ENCODE peak calls at places on chromosomes 16 and 17, in ten cellular contexts. One of them, this sample, is unnamed.

GRCh38 chr16:29148867-29149272 is 164.0 kb downstream of the LAT start:
- DNase-seq in upper lobe of left lung: peak; percentile 75
- DNase-seq in sigmoid colon: no peak
- DNase-seq in ovary: peak; percentile 27
- DNase-seq in A549: no peak
- DNase-seq in stomach: peak; percentile 49
- DNase-seq in SK-N-SH: no peak
- DNase-seq in transverse colon: peak; percentile 60
- DNase-seq in tibial nerve: no peak
- DNase-seq in GM12878: no peak
- DNase-seq in this sample: no peak

GRCh38 chr17:80965606-80966005 is 26.0 kb upstream of the CHMP6 start:
- DNase-seq in tibial nerve: no peak
- DNase-seq in SK-N-SH: no peak
- DNase-seq in ovary: peak; percentile 19
- DNase-seq in GM12878: no peak
- DNase-seq in stomach: no peak
- DNase-seq in upper lobe of left lung: no peak
- DNase-seq in sigmoid colon: no peak
- DNase-seq in transverse colon: no peak
- DNase-seq in A549: no peak
- DNase-seq in this sample: no peak

GRCh38 chr17:33778505-33779398 is 476.3 kb upstream of the CCL2 start:
- DNase-seq in ovary: no peak
- DNase-seq in A549: peak; percentile 77
- DNase-seq in GM12878: peak; percentile 2
- DNase-seq in transverse colon: peak; percentile 30
- DNase-seq in stomach: peak; percentile 28
- DNase-seq in tibial nerve: peak; percentile 26
- DNase-seq in sigmoid colon: no peak
- DNase-seq in upper lobe of left lung: peak; percentile 37
- DNase-seq in SK-N-SH: peak; percentile 57
- DNase-seq in this sample: no peak

GRCh38 chr16:1535391-1536291 is 2.2 kb downstream of the TMEM204 start:
- DNase-seq in A549: no peak
- DNase-seq in SK-N-SH: no peak
- DNase-seq in tibial nerve: no peak
- DNase-seq in GM12878: no peak
- DNase-seq in stomach: no peak
- DNase-seq in upper lobe of left lung: no peak
- DNase-seq in sigmoid colon: no peak
- DNase-seq in ovary: no peak
- DNase-seq in transverse colon: no peak
- DNase-seq in this sample: no peak

GRCh38 chr17:82812601-82813000 is 27.2 kb downstream of the ZNF750 start:
- DNase-seq in sigmoid colon: no peak
- DNase-seq in stomach: no peak
- DNase-seq in tibial nerve: no peak
- DNase-seq in ovary: peak; percentile 6
- DNase-seq in SK-N-SH: no peak
- DNase-seq in upper lobe of left lung: no peak
- DNase-seq in A549: no peak
- DNase-seq in GM12878: no peak
- DNase-seq in transverse colon: no peak
- DNase-seq in this sample: no peak

GRCh38 chr17:73956595-73957465 is 246.6 kb upstream of the RPL38 start:
- DNase-seq in sigmoid colon: no peak
- DNase-seq in SK-N-SH: peak; percentile 89
- DNase-seq in transverse colon: peak; percentile 69
- DNase-seq in tibial nerve: no peak
- DNase-seq in stomach: peak; percentile 59
- DNase-seq in GM12878: no peak
- DNase-seq in A549: peak; percentile 78
- DNase-seq in upper lobe of left lung: peak; percentile 36
- DNase-seq in ovary: no peak
- DNase-seq in this sample: no peak

GRCh38 chr17:37327341-37328090 is 48.3 kb upstream of the C17orf78 start:
- DNase-seq in upper lobe of left lung: no peak
- DNase-seq in ovary: no peak
- DNase-seq in sigmoid colon: no peak
- DNase-seq in tibial nerve: no peak
- DNase-seq in stomach: no peak
- DNase-seq in GM12878: no peak
- DNase-seq in A549: peak; percentile 38
- DNase-seq in transverse colon: no peak
- DNase-seq in SK-N-SH: no peak
- DNase-seq in this sample: no peak

GRCh38 chr16:1089822-1090619 is 6.0 kb downstream of the C1QTNF8 start:
- DNase-seq in GM12878: no peak
- DNase-seq in stomach: peak; percentile 78
- DNase-seq in tibial nerve: no peak
- DNase-seq in SK-N-SH: no peak
- DNase-seq in A549: peak; percentile 79
- DNase-seq in sigmoid colon: no peak
- DNase-seq in ovary: no peak
- DNase-seq in transverse colon: peak; percentile 93
- DNase-seq in upper lobe of left lung: no peak
- DNase-seq in this sample: no peak

GRCh38 chr17:58806046-58806445 is 50.4 kb downstream of the PPM1E start:
- DNase-seq in tibial nerve: no peak
- DNase-seq in sigmoid colon: no peak
- DNase-seq in ovary: no peak
- DNase-seq in GM12878: no peak
- DNase-seq in A549: no peak
- DNase-seq in SK-N-SH: no peak
- DNase-seq in upper lobe of left lung: no peak
- DNase-seq in transverse colon: no peak
- DNase-seq in stomach: no peak
- DNase-seq in this sample: no peak

GRCh38 chr17:58808609-58809563 is 53.2 kb downstream of the PPM1E start:
- DNase-seq in GM12878: no peak
- DNase-seq in SK-N-SH: no peak
- DNase-seq in tibial nerve: no peak
- DNase-seq in sigmoid colon: no peak
- DNase-seq in A549: no peak
- DNase-seq in ovary: no peak
- DNase-seq in upper lobe of left lung: no peak
- DNase-seq in transverse colon: no peak
- DNase-seq in stomach: no peak
- DNase-seq in this sample: no peak

GRCh38 chr17:58811301-58811700 is 55.6 kb downstream of the PPM1E start:
- DNase-seq in SK-N-SH: no peak
- DNase-seq in transverse colon: no peak
- DNase-seq in GM12878: no peak
- DNase-seq in tibial nerve: no peak
- DNase-seq in sigmoid colon: no peak
- DNase-seq in A549: no peak
- DNase-seq in upper lobe of left lung: no peak
- DNase-seq in ovary: no peak
- DNase-seq in stomach: no peak
- DNase-seq in this sample: no peak

GRCh38 chr17:58813712-58814111 is 58.1 kb downstream of the PPM1E start:
- DNase-seq in upper lobe of left lung: no peak
- DNase-seq in transverse colon: no peak
- DNase-seq in sigmoid colon: no peak
- DNase-seq in tibial nerve: no peak
- DNase-seq in SK-N-SH: no peak
- DNase-seq in stomach: no peak
- DNase-seq in A549: no peak
- DNase-seq in ovary: no peak
- DNase-seq in GM12878: no peak
- DNase-seq in this sample: no peak

DNA sequence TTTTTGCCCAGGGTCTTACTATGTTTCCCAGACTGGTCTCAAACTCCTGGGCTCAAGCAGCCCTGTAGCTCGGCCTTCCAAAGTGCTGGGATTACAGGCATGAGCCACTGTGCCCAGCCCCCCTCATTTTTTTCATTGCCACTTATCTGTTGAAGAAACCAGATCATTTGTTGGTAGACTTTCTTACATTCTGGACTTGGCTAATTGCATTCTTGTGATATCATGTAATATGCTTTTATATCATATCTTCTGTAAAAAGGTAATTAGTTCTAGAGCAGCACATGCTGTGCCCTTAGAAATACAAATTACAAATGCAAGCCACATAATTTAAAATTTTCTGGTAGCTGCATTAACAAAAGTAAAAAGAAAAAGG is 53.9 kb downstream of the PPM1E start:
- DNase-seq in ovary: no peak
- DNase-seq in stomach: no peak
- DNase-seq in GM12878: no peak
- DNase-seq in sigmoid colon: no peak
- DNase-seq in upper lobe of left lung: no peak
- DNase-seq in SK-N-SH: no peak
- DNase-seq in tibial nerve: no peak
- DNase-seq in transverse colon: no peak
- DNase-seq in A549: no peak
- DNase-seq in this sample: no peak
- TF ChIP-seq EP300 in ovary: no peak
- TF ChIP-seq EP300 in stomach: no peak
- TF ChIP-seq EP300 in GM12878: no peak
- TF ChIP-seq EP300 in sigmoid colon: no peak
- TF ChIP-seq EP300 in upper lobe of left lung: no peak
- TF ChIP-seq EP300 in SK-N-SH: no peak
- TF ChIP-seq EP300 in tibial nerve: no peak
- TF ChIP-seq EP300 in transverse colon: no peak
- TF ChIP-seq EP300 in A549: no peak
- TF ChIP-seq EP300 in this sample: no peak

DNA sequence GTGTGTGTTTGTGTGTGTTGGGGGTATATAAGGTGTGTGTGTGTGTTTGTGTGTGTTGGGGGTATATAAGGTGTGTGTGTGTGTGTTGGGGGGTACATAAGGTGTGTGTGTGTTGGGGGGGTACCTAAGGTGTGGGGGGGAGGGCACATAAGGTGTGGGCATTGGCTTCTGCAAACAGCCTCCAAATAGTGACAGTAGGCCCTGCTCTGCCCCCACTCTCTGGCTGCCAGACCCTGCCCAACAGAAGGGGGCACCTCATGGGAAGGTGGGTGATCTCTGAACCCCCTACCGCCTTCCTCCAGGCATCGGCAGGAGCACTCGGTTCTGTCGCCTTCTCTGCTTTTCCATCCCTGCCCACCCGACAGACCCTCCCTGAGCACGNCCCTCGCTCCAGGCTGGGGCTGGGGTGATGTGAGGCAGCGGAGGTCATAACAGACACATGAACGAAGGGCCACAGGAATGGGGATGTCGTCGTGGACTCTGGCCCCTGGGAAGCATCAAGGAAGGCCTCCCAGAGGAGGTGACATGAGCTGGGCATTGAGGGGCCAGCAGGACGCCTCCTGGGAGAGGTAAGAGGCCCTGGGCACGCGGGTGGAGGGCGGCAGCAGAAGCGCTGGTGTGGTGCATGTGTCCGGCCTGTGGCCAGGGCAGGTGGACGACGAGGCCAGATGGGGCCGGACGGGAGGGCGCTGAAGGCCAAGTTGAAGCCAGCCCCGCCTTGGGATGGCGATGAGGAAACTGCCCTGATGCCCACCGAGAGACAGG is 136.6 kb upstream of the RPH3AL start:
- DNase-seq in tibial nerve: no peak
- DNase-seq in transverse colon: no peak
- DNase-seq in stomach: no peak
- DNase-seq in ovary: no peak
- DNase-seq in SK-N-SH: peak; percentile 67
- DNase-seq in upper lobe of left lung: no peak
- DNase-seq in GM12878: no peak
- DNase-seq in sigmoid colon: no peak
- DNase-seq in A549: peak; percentile 86
- DNase-seq in this sample: no peak
- TF ChIP-seq EP300 in tibial nerve: no peak
- TF ChIP-seq EP300 in transverse colon: no peak
- TF ChIP-seq EP300 in stomach: no peak
- TF ChIP-seq EP300 in ovary: no peak
- TF ChIP-seq EP300 in SK-N-SH: no peak
- TF ChIP-seq EP300 in upper lobe of left lung: no peak
- TF ChIP-seq EP300 in GM12878: no peak
- TF ChIP-seq EP300 in sigmoid colon: no peak
- TF ChIP-seq EP300 in A549: no peak
- TF ChIP-seq EP300 in this sample: no peak

GRCh38 chr16:24504467-24505345 is 34.7 kb upstream of the RBBP6 start:
- DNase-seq in tibial nerve: no peak
- DNase-seq in upper lobe of left lung: peak; percentile 33
- DNase-seq in transverse colon: peak; percentile 38
- DNase-seq in stomach: peak; percentile 38
- DNase-seq in GM12878: peak; percentile 17
- DNase-seq in A549: peak; percentile 74
- DNase-seq in ovary: no peak
- DNase-seq in sigmoid colon: peak; percentile 66
- DNase-seq in SK-N-SH: peak; percentile 64
- DNase-seq in this sample: no peak

GRCh38 chr16:24507959-24508358 is 31.4 kb upstream of the RBBP6 start:
- DNase-seq in A549: no peak
- DNase-seq in stomach: no peak
- DNase-seq in GM12878: no peak
- DNase-seq in tibial nerve: no peak
- DNase-seq in SK-N-SH: no peak
- DNase-seq in transverse colon: no peak
- DNase-seq in ovary: no peak
- DNase-seq in sigmoid colon: no peak
- DNase-seq in upper lobe of left lung: no peak
- DNase-seq in this sample: no peak

GRCh38 chr16:24508614-24509013 is 30.8 kb upstream of the RBBP6 start:
- DNase-seq in sigmoid colon: no peak
- DNase-seq in SK-N-SH: no peak
- DNase-seq in upper lobe of left lung: no peak
- DNase-seq in GM12878: no peak
- DNase-seq in transverse colon: no peak
- DNase-seq in A549: no peak
- DNase-seq in ovary: no peak
- DNase-seq in tibial nerve: no peak
- DNase-seq in stomach: no peak
- DNase-seq in this sample: no peak

GRCh38 chr16:24509536-24509935 is 29.8 kb upstream of the RBBP6 start:
- DNase-seq in stomach: no peak
- DNase-seq in tibial nerve: no peak
- DNase-seq in sigmoid colon: no peak
- DNase-seq in SK-N-SH: no peak
- DNase-seq in ovary: no peak
- DNase-seq in GM12878: no peak
- DNase-seq in transverse colon: no peak
- DNase-seq in upper lobe of left lung: no peak
- DNase-seq in A549: no peak
- DNase-seq in this sample: no peak

DNA sequence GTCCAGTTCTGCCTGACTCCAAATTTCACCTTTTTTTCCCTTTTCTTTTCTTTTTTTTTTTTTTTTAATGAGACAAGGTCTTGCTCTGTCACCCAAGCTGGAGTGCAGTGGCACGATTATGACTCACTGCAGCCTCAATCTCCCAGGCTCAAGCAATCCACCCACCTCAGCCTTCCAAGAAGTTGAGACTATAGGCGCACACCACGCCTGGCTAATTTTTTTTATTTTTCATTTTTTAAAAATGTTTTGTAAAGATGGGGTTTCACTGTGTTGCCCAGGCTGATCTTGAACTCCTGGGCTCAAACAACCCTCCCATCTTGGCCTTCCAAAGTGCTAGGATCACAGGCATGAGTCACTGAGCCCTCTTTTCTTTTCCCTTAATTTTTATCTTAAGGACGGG is 33.4 kb upstream of the RBBP6 start:
- DNase-seq in SK-N-SH: no peak
- DNase-seq in ovary: no peak
- DNase-seq in upper lobe of left lung: no peak
- DNase-seq in A549: no peak
- DNase-seq in transverse colon: no peak
- DNase-seq in GM12878: no peak
- DNase-seq in stomach: no peak
- DNase-seq in tibial nerve: no peak
- DNase-seq in sigmoid colon: no peak
- DNase-seq in this sample: no peak
- TF ChIP-seq EP300 in SK-N-SH: no peak
- TF ChIP-seq EP300 in ovary: no peak
- TF ChIP-seq EP300 in upper lobe of left lung: no peak
- TF ChIP-seq EP300 in A549: no peak
- TF ChIP-seq EP300 in transverse colon: no peak
- TF ChIP-seq EP300 in GM12878: no peak
- TF ChIP-seq EP300 in stomach: no peak
- TF ChIP-seq EP300 in tibial nerve: no peak
- TF ChIP-seq EP300 in sigmoid colon: no peak
- TF ChIP-seq EP300 in this sample: no peak

GRCh38 chr17:48592592-48592991 is 987 bp downstream of the HOXB5 start:
- DNase-seq in GM12878: no peak
- DNase-seq in sigmoid colon: no peak
- DNase-seq in stomach: no peak
- DNase-seq in A549: no peak
- DNase-seq in ovary: no peak
- DNase-seq in upper lobe of left lung: no peak
- DNase-seq in transverse colon: no peak
- DNase-seq in tibial nerve: no peak
- DNase-seq in SK-N-SH: no peak
- DNase-seq in this sample: no peak

GRCh38 chr17:48591435-48592077 is 1.5 kb upstream of the HOXB3 start:
- DNase-seq in GM12878: no peak
- DNase-seq in sigmoid colon: no peak
- DNase-seq in SK-N-SH: no peak
- DNase-seq in ovary: no peak
- DNase-seq in tibial nerve: no peak
- DNase-seq in transverse colon: no peak
- DNase-seq in upper lobe of left lung: no peak
- DNase-seq in A549: no peak
- DNase-seq in stomach: no peak
- DNase-seq in this sample: no peak

GRCh38 chr17:48593126-48593829 is at the start of gene HOXB5:
- DNase-seq in transverse colon: no peak
- DNase-seq in stomach: no peak
- DNase-seq in upper lobe of left lung: no peak
- DNase-seq in tibial nerve: no peak
- DNase-seq in sigmoid colon: no peak
- DNase-seq in GM12878: no peak
- DNase-seq in A549: no peak
- DNase-seq in ovary: no peak
- DNase-seq in SK-N-SH: no peak
- DNase-seq in this sample: no peak

GRCh38 chr17:48590603-48591161 is 641 bp upstream of the HOXB3 start:
- DNase-seq in transverse colon: no peak
- DNase-seq in GM12878: no peak
- DNase-seq in tibial nerve: no peak
- DNase-seq in sigmoid colon: no peak
- DNase-seq in SK-N-SH: no peak
- DNase-seq in upper lobe of left lung: no peak
- DNase-seq in ovary: no peak
- DNase-seq in stomach: no peak
- DNase-seq in A549: no peak
- DNase-seq in this sample: no peak

GRCh38 chr17:48592097-48592496 is 1.5 kb downstream of the HOXB5 start:
- DNase-seq in SK-N-SH: no peak
- DNase-seq in transverse colon: no peak
- DNase-seq in stomach: no peak
- DNase-seq in upper lobe of left lung: no peak
- DNase-seq in A549: no peak
- DNase-seq in ovary: no peak
- DNase-seq in tibial nerve: no peak
- DNase-seq in GM12878: no peak
- DNase-seq in sigmoid colon: no peak
- DNase-seq in this sample: no peak
- TF ChIP-seq EP300 in SK-N-SH: no peak
- TF ChIP-seq EP300 in transverse colon: no peak
- TF ChIP-seq EP300 in stomach: no peak
- TF ChIP-seq EP300 in upper lobe of left lung: no peak
- TF ChIP-seq EP300 in A549: no peak
- TF ChIP-seq EP300 in ovary: no peak
- TF ChIP-seq EP300 in tibial nerve: no peak
- TF ChIP-seq EP300 in GM12878: no peak
- TF ChIP-seq EP300 in sigmoid colon: no peak
- TF ChIP-seq EP300 in this sample: no peak